ENCODE peak calls at places on chromosomes 16 and 17, in ten cellular contexts. One of them, this sample, is unnamed.

GRCh38 chr17:40333781-40334453 is 24.9 kb downstream of the RARA start:
- DNase-seq in fibroblast of lung: no peak
- DNase-seq in GM23338: no peak
- DNase-seq in left ventricle myocardium inferior: no peak
- DNase-seq in sigmoid colon: no peak
- DNase-seq in astrocyte of the cerebellum: no peak
- DNase-seq in esophagus squamous epithelium: no peak
- DNase-seq in dorsolateral prefrontal cortex: no peak
- DNase-seq in mammary epithelial cell: no peak
- DNase-seq in lower leg skin: no peak
- DNase-seq in this sample: no peak

GRCh38 chr17:69103557-69104233 is 38.0 kb downstream of the ABCA6 start:
- DNase-seq in fibroblast of lung: no peak
- DNase-seq in GM23338: no peak
- DNase-seq in left ventricle myocardium inferior: no peak
- DNase-seq in sigmoid colon: no peak
- DNase-seq in astrocyte of the cerebellum: no peak
- DNase-seq in esophagus squamous epithelium: no peak
- DNase-seq in dorsolateral prefrontal cortex: no peak
- DNase-seq in mammary epithelial cell: no peak
- DNase-seq in lower leg skin: no peak
- DNase-seq in this sample: no peak

GRCh38 chr16:27238016-27238587 is 30.5 kb downstream of the NSMCE1 start:
- DNase-seq in fibroblast of lung: no peak
- DNase-seq in GM23338: no peak
- DNase-seq in left ventricle myocardium inferior: no peak
- DNase-seq in sigmoid colon: peak
- DNase-seq in astrocyte of the cerebellum: no peak
- DNase-seq in esophagus squamous epithelium: no peak
- DNase-seq in dorsolateral prefrontal cortex: no peak
- DNase-seq in mammary epithelial cell: no peak
- DNase-seq in lower leg skin: peak
- DNase-seq in this sample: no peak

GRCh38 chr17:29196784-29197515 is 16.8 kb upstream of the MYO18A start:
- DNase-seq in fibroblast of lung: no peak
- DNase-seq in GM23338: no peak
- DNase-seq in left ventricle myocardium inferior: no peak
- DNase-seq in sigmoid colon: no peak
- DNase-seq in astrocyte of the cerebellum: no peak
- DNase-seq in esophagus squamous epithelium: no peak
- DNase-seq in dorsolateral prefrontal cortex: no peak
- DNase-seq in mammary epithelial cell: no peak
- DNase-seq in lower leg skin: peak
- DNase-seq in this sample: no peak

GRCh38 chr17:860805-861204 is 78.7 kb downstream of the MRM3 start:
- DNase-seq in fibroblast of lung: no peak
- DNase-seq in GM23338: no peak
- DNase-seq in left ventricle myocardium inferior: no peak
- DNase-seq in sigmoid colon: no peak
- DNase-seq in astrocyte of the cerebellum: no peak
- DNase-seq in esophagus squamous epithelium: no peak
- DNase-seq in dorsolateral prefrontal cortex: no peak
- DNase-seq in mammary epithelial cell: no peak
- DNase-seq in lower leg skin: no peak
- DNase-seq in this sample: no peak

GRCh38 chr16:84660973-84661372 is 12.7 kb downstream of the KLHL36 start:
- DNase-seq in fibroblast of lung: peak
- DNase-seq in GM23338: no peak
- DNase-seq in left ventricle myocardium inferior: no peak
- DNase-seq in sigmoid colon: no peak
- DNase-seq in astrocyte of the cerebellum: no peak
- DNase-seq in esophagus squamous epithelium: no peak
- DNase-seq in dorsolateral prefrontal cortex: no peak
- DNase-seq in mammary epithelial cell: no peak
- DNase-seq in lower leg skin: no peak
- DNase-seq in this sample: peak

GRCh38 chr16:71746442-71747046 is 22.0 kb upstream of the PHLPP2 start:
- DNase-seq in fibroblast of lung: peak
- DNase-seq in GM23338: peak
- DNase-seq in left ventricle myocardium inferior: no peak
- DNase-seq in sigmoid colon: no peak
- DNase-seq in astrocyte of the cerebellum: peak
- DNase-seq in esophagus squamous epithelium: no peak
- DNase-seq in dorsolateral prefrontal cortex: no peak
- DNase-seq in mammary epithelial cell: peak
- DNase-seq in lower leg skin: no peak
- DNase-seq in this sample: peak

GRCh38 chr16:11639925-11640899 is 28.0 kb upstream of the SNN start:
- DNase-seq in fibroblast of lung: peak
- DNase-seq in GM23338: peak
- DNase-seq in left ventricle myocardium inferior: peak
- DNase-seq in sigmoid colon: peak
- DNase-seq in astrocyte of the cerebellum: peak
- DNase-seq in esophagus squamous epithelium: no peak
- DNase-seq in dorsolateral prefrontal cortex: peak
- DNase-seq in mammary epithelial cell: peak
- DNase-seq in lower leg skin: peak
- DNase-seq in this sample: peak

DNA sequence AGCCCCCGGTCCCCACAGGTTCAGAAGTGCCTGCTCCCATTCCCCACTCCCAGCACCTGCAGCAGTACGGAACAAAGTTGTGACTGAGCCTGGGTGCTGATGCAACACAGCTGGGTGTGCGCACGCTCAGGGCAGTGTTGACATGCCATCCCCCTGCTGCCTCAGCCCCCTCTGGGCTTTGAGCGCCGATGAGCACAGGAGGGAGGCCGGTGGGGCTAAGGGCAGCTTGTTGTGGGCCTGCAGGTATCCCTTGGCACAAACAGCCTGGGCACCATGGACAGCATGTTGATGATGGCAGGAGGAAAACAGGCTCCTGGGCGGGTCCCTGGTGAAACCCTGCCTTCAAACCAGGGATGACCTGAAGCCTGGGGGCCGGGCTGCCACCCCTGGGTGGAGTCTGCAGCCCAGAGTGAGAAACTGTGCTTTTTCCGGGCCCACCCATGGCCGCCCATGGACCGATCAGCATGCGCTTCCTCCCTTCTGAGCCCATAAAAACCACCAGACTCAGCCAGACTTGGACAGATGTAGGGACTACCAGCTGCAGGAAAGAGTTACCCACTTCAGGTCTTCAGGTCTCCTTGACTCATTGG is 175.5 kb downstream of the PHKB start:
- DNase-seq in fibroblast of lung: no peak
- DNase-seq in GM23338: no peak
- DNase-seq in left ventricle myocardium inferior: no peak
- DNase-seq in sigmoid colon: no peak
- DNase-seq in astrocyte of the cerebellum: no peak
- DNase-seq in esophagus squamous epithelium: no peak
- DNase-seq in dorsolateral prefrontal cortex: no peak
- DNase-seq in mammary epithelial cell: no peak
- DNase-seq in lower leg skin: no peak
- DNase-seq in this sample: no peak
- TF ChIP-seq CTCF in fibroblast of lung: no peak
- TF ChIP-seq CTCF in GM23338: no peak
- TF ChIP-seq CTCF in left ventricle myocardium inferior: no peak
- TF ChIP-seq CTCF in sigmoid colon: no peak
- TF ChIP-seq CTCF in astrocyte of the cerebellum: no peak
- TF ChIP-seq CTCF in esophagus squamous epithelium: no peak
- TF ChIP-seq CTCF in dorsolateral prefrontal cortex: no peak
- TF ChIP-seq CTCF in mammary epithelial cell: no peak
- TF ChIP-seq CTCF in lower leg skin: no peak
- TF ChIP-seq CTCF in this sample: no peak

GRCh38 chr17:76139261-76139752 is 1.7 kb downstream of the FOXJ1 start:
- DNase-seq in fibroblast of lung: no peak
- DNase-seq in GM23338: peak
- DNase-seq in left ventricle myocardium inferior: no peak
- DNase-seq in sigmoid colon: no peak
- DNase-seq in astrocyte of the cerebellum: no peak
- DNase-seq in esophagus squamous epithelium: no peak
- DNase-seq in dorsolateral prefrontal cortex: no peak
- DNase-seq in mammary epithelial cell: no peak
- DNase-seq in lower leg skin: no peak
- DNase-seq in this sample: no peak
- H3K4me3 ChIP-seq in fibroblast of lung: no peak
- H3K4me3 ChIP-seq in GM23338: peak
- H3K4me3 ChIP-seq in left ventricle myocardium inferior: peak
- H3K4me3 ChIP-seq in sigmoid colon: no peak
- H3K4me3 ChIP-seq in astrocyte of the cerebellum: no peak
- H3K4me3 ChIP-seq in esophagus squamous epithelium: no peak
- H3K4me3 ChIP-seq in dorsolateral prefrontal cortex: no peak
- H3K4me3 ChIP-seq in mammary epithelial cell: no peak
- H3K4me3 ChIP-seq in lower leg skin: no peak
- H3K4me3 ChIP-seq in this sample: no peak

GRCh38 chr17:58312824-58313223 is 15.8 kb downstream of the TSPOAP1 start:
- DNase-seq in fibroblast of lung: no peak
- DNase-seq in GM23338: no peak
- DNase-seq in left ventricle myocardium inferior: no peak
- DNase-seq in sigmoid colon: no peak
- DNase-seq in astrocyte of the cerebellum: no peak
- DNase-seq in esophagus squamous epithelium: no peak
- DNase-seq in dorsolateral prefrontal cortex: no peak
- DNase-seq in mammary epithelial cell: no peak
- DNase-seq in lower leg skin: peak
- DNase-seq in this sample: no peak
- TF ChIP-seq CTCF in fibroblast of lung: peak
- TF ChIP-seq CTCF in GM23338: peak
- TF ChIP-seq CTCF in left ventricle myocardium inferior: no peak
- TF ChIP-seq CTCF in sigmoid colon: no peak
- TF ChIP-seq CTCF in astrocyte of the cerebellum: no peak
- TF ChIP-seq CTCF in esophagus squamous epithelium: no peak
- TF ChIP-seq CTCF in dorsolateral prefrontal cortex: no peak
- TF ChIP-seq CTCF in mammary epithelial cell: peak
- TF ChIP-seq CTCF in lower leg skin: no peak
- TF ChIP-seq CTCF in this sample: no peak

GRCh38 chr17:35498429-35499178 is 38.9 kb downstream of the SLFN12L start:
- DNase-seq in fibroblast of lung: no peak
- DNase-seq in GM23338: peak
- DNase-seq in left ventricle myocardium inferior: no peak
- DNase-seq in sigmoid colon: no peak
- DNase-seq in astrocyte of the cerebellum: no peak
- DNase-seq in esophagus squamous epithelium: no peak
- DNase-seq in dorsolateral prefrontal cortex: no peak
- DNase-seq in mammary epithelial cell: no peak
- DNase-seq in lower leg skin: no peak
- DNase-seq in this sample: no peak
- H3K4me3 ChIP-seq in fibroblast of lung: peak
- H3K4me3 ChIP-seq in GM23338: peak
- H3K4me3 ChIP-seq in left ventricle myocardium inferior: peak
- H3K4me3 ChIP-seq in sigmoid colon: no peak
- H3K4me3 ChIP-seq in astrocyte of the cerebellum: no peak
- H3K4me3 ChIP-seq in esophagus squamous epithelium: no peak
- H3K4me3 ChIP-seq in dorsolateral prefrontal cortex: no peak
- H3K4me3 ChIP-seq in mammary epithelial cell: no peak
- H3K4me3 ChIP-seq in lower leg skin: no peak
- H3K4me3 ChIP-seq in this sample: no peak